ENCODE peak calls at places on chromosome 12, in four cellular contexts. T, G, K and Z are unnamed samples.

GRCh38 chr12:101620762-101621133 is 26.0 kb downstream of the MYBPC1 start:
- DNase-seq in T (no peak), G (no peak), K (no peak), Z (no peak)

GRCh38 chr12:26317942-26318565 is 122.7 kb downstream of the SSPN start:
- DNase-seq in T (peak; percentile 69), G (no peak), K (no peak), Z (no peak)

GRCh38 chr12:92715625-92716024 is 12.8 kb downstream of the PLEKHG7 start:
- DNase-seq in T (no peak), G (no peak), K (no peak), Z (no peak)

GRCh38 chr12:123847019-123847418 is 84.9 kb downstream of the DNAH10 start:
- DNase-seq in T (no peak), G (no peak), K (no peak), Z (no peak)

GRCh38 chr12:131911851-131912525 is 17.1 kb upstream of the PUS1 start:
- DNase-seq in T (no peak), G (no peak), K (no peak), Z (no peak)

GRCh38 chr12:33180921-33181320 is 258.7 kb downstream of the SYT10 start:
- DNase-seq in T (no peak), G (no peak), K (no peak), Z (no peak)

GRCh38 chr12:97939141-97939540 is 476.5 kb downstream of the RMST start:
- DNase-seq in T (no peak), G (no peak), K (no peak), Z (no peak)

GRCh38 chr12:92208613-92209121 is 63.0 kb upstream of the BTG1 start:
- DNase-seq in T (peak; percentile 72), G (no peak), K (no peak), Z (peak; percentile 72)

GRCh38 chr12:52423661-52424503 is 10.3 kb downstream of the KRT75 start:
- DNase-seq in T (no peak), G (no peak), K (no peak), Z (no peak)

GRCh38 chr12:6822461-6823135 is 977 bp downstream of the GPR162 start:
- DNase-seq in T (no peak), G (no peak), K (no peak), Z (no peak)
- H3K4me3 ChIP-seq in T (no peak overlapping the region), G (no peak overlapping the region), K (no peak overlapping the region), Z (no peak overlapping the region)

GRCh38 chr12:3246253-3246652 is 169.1 kb downstream of the TSPAN9 start:
- DNase-seq in T (no peak), G (no peak), K (no peak), Z (no peak)
- H3K27ac ChIP-seq in T (no peak overlapping the region), G (no peak overlapping the region), K (no peak overlapping the region), Z (no peak overlapping the region)

GRCh38 chr12:114681149-114681849 is 2.7 kb downstream of the TBX3 start:
- DNase-seq in T (no peak), G (peak; percentile 40), K (no peak), Z (no peak)
- H3K4me3 ChIP-seq in T (no peak overlapping the region), G (peak overlapping the region; percentile 56), K (peak overlapping the region; percentile 73), Z (no peak overlapping the region)

GRCh38 chr12:105444809-105445102 is 114.3 kb downstream of the C12orf75 start:
- DNase-seq in T (no peak), G (no peak), K (no peak), Z (no peak)

GRCh38 chr12:105444050-105444808 is 113.7 kb downstream of the C12orf75 start:
- DNase-seq in T (no peak), G (no peak), K (no peak), Z (no peak)

GRCh38 chr12:105449406-105449805 is 118.9 kb downstream of the C12orf75 start:
- DNase-seq in T (no peak), G (no peak), K (no peak), Z (no peak)

GRCh38 chr12:105440037-105440664 is 109.7 kb downstream of the C12orf75 start:
- DNase-seq in T (no peak), G (no peak), K (no peak), Z (no peak)

GRCh38 chr12:105445261-105446015 is 114.9 kb downstream of the C12orf75 start:
- DNase-seq in T (no peak), G (no peak), K (no peak), Z (no peak)
- H3K27ac ChIP-seq in T (no peak overlapping the region), G (no peak overlapping the region), K (no peak overlapping the region), Z (no peak overlapping the region)

DNA sequence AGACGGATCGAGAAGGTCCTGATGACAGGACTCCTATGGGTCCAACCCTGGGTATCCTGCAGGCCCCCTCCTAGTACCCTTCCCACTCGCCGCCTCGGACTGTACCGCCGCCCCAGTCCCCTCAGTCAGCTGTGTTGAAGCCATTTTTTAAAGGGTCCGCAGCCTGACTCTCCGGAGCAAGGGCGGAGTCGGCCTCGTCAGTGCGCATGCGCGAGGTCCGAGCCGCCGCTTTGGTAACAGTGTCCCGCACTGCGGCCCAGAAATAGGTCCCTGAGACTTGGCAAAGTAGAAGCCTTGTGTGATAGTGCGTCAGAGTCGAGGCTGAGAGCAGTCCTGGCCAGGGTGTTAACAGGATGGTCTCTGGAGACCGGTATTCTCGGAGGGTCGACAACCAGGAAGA is 769.0 kb upstream of the ALG10B start:
- DNase-seq in T (no peak), G (no peak), K (no peak), Z (no peak)
- H3K4me3 ChIP-seq in T (no peak overlapping the region), G (no peak overlapping the region), K (no peak overlapping the region), Z (no peak overlapping the region)

DNA sequence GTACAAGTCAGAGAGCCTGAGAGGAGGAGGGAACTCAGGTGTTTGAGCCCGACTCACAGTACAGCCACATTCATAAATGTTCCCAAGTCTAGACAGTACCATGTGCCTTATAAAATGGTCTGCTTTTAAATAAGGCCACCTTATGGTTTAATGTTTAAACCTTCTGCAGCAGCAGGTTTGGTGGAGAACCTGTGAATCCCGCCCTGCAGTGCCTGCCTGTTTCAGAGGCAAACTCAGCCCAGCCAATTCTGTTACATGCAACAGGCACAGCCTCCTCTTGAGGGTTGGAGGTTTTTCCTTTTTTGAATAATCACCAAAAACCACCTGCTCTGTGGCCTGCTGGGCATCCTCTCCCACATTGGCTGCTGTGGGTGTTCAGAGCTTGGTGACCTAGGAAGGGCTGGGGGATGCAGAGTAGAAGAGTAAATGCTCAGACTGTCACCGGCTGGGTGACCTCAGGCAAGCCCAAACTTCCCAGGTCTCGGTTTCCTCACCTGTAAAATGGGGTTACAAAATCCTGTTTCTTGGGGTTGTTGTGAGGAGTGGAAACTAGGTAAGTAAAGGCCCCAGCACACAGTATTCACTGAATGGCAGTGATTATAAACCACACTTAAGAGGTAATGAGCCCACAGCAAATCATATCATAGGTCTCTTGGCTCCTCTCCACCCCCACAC is 28.0 kb downstream of the NUAK1 start:
- DNase-seq in T (no peak), G (peak; percentile 33), K (no peak), Z (no peak)
- H3K27ac ChIP-seq in T (no peak overlapping the region), G (peak overlapping the region; percentile 33), K (peak overlapping the region; percentile 8), Z (no peak overlapping the region)

DNA sequence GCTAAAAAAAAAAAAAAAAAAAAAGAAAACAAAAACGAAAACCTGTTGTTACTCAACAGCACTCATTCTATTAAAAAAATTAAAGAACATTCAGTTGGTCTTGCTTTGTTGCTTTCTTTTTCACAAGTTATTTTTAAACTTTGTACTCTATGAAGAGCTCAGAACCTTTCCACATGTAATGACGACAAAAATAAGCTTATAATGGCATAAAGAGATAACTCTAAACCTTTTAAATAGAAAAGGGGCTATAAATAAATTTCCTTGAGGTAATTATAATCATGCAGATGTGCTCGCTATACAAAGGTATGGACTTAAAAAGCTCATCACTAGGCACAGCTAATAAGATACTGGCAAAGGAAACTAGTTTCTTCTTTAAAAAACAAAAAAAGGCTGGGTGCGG is 13.4 kb downstream of the NR2C1 start:
- DNase-seq in T (no peak), G (no peak), K (no peak), Z (no peak)
- H3K4me3 ChIP-seq in T (no peak overlapping the region), G (no peak overlapping the region), K (no peak overlapping the region), Z (no peak overlapping the region)

DNA sequence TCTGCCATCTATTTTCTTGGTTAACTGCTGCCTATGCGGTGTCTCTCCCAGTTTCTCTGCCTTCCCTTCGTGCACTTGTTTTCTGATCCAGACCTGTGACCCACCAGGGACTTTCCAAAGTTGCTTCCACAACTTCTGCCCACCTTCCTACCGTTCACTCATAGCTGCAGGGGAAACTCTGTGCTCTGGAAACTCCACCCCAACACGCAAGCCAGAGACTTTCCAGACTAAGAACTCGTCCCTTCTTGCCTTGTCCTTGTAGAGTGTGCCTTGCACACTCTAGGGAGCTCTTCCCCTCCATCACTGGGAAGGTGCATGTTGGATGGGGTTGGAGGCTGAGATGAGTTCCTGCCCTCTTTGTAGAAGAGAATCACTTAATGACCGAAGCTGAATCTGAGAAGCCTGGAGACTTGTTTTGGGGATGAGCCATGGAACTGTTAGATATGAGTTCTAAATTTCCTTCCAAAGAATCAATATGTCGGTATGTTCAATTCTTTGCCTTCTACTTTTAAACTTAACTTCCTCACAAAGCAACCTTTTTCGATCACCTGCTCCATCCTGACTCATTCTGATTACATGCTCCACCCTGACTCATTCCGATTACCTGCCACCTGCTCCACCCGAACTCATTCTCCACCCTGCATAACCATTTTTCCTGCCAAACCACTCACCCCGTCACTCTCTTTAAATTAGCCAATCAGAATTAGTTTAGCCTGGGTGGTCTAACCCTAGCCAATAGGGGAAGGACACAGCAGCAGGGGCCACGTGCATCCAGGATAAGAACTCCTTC is 82.1 kb upstream of the CAPRIN2 start:
- DNase-seq in T (no peak), G (no peak), K (no peak), Z (no peak)
- H3K27ac ChIP-seq in T (no peak overlapping the region), G (no peak overlapping the region), K (no peak overlapping the region), Z (no peak overlapping the region)

GRCh38 chr12:69497308-69498026 is 27.3 kb downstream of the FRS2 start:
- DNase-seq in T (peak; percentile 50), G (no peak), K (no peak), Z (no peak)
- H3K4me3 ChIP-seq in T (peak overlapping the region; percentile 15), G (no peak overlapping the region), K (no peak overlapping the region), Z (no peak overlapping the region)